ENCODE peak calls at places on chromosomes 4 and X, in nine cellular contexts. Q, N, W, H, V, X, G, U and B are unnamed samples.
A peak's percentile ranks its signal among the peaks of the same experiment; 100 is the strongest.

GRCh38 chr4:151563194-151563593 is 154.2 kb downstream of the FHIP1A start:
- DNase-seq in H (no peak), X (no peak), U (no peak), W (no peak), N (no peak), V (no peak), Q (no peak), G (no peak), B (no peak)

GRCh38 chr4:76950846-76951321 is 1.3 kb downstream of the SEPTIN11 start:
- DNase-seq in X (peak; percentile 76), N (no peak), G (no peak), W (no peak), V (no peak), U (peak; percentile 36), H (peak; percentile 8), Q (no peak), B (peak; percentile 84)

GRCh38 chr4:151874328-151874727 is 113.5 kb upstream of the GATB start:
- DNase-seq in X (no peak), H (no peak), G (no peak), W (no peak), N (no peak), U (no peak), Q (no peak), V (no peak), B (no peak)

GRCh38 chr4:188976644-188977115 is 837.4 kb downstream of the TRIML1 start:
- DNase-seq in W (no peak), Q (no peak), U (peak; percentile 5), V (no peak), N (no peak), H (no peak), X (peak; percentile 59), G (peak; percentile 39), B (peak; percentile 19)

GRCh38 chr4:163280703-163281519 is 51.5 kb downstream of the NPY1R start:
- DNase-seq in V (no peak), X (no peak), W (no peak), N (no peak), Q (no peak), G (no peak), U (no peak), H (no peak), B (peak; percentile 30)

GRCh38 chr4:185470503-185471195 is 884 bp downstream of the CCDC110 start:
- DNase-seq in H (no peak), Q (peak; percentile 66), V (no peak), W (no peak), G (peak; percentile 14), N (peak; percentile 14), U (peak; percentile 32), X (peak; percentile 12), B (peak; percentile 91)

GRCh38 chr4:145660064-145660463 is 19.9 kb upstream of the C4orf51 start:
- DNase-seq in X (no peak), V (no peak), H (no peak), N (no peak), Q (no peak), U (no peak), G (no peak), W (no peak), B (no peak)

GRCh38 chr4:73741140-73741749 is 876 bp downstream of the CXCL8 start:
- DNase-seq in Q (no peak), H (no peak), U (no peak), V (no peak), G (no peak), X (no peak), N (no peak), W (no peak), B (no peak)

GRCh38 chr4:5503295-5503694 is 205.1 kb downstream of the EVC2 start:
- DNase-seq in W (no peak), G (no peak), Q (no peak), H (no peak), N (no peak), X (no peak), V (no peak), U (no peak), B (no peak)

GRCh38 chr4:57064811-57065711 is 45.1 kb downstream of the IGFBP7 start:
- DNase-seq in Q (peak; percentile 70), V (peak; percentile 84), W (peak; percentile 81), U (peak; percentile 66), N (no peak), G (peak; percentile 98), X (peak; percentile 78), H (no peak), B (no peak)

GRCh38 chrX:56783450-56783831 is 54.4 kb downstream of the NBDY start:
- DNase-seq in Q (peak; percentile 80), X (no peak), V (no peak), G (no peak), H (peak; percentile 81), W (peak; percentile 90), U (no peak), N (no peak), B (no peak)